ENCODE peak calls at places on chromosomes 6 and 20, in ten cellular contexts. U is Calu3, G is activated B cell treated with CpG ODN at 0.5 μM for 24 hours, M is bronchial epithelial cell, I is GM06990, L is endodermal cell, X is cardiac fibroblast, D is fibroblast of pulmonary artery, Q is colonic mucosa, A is IMR-90. N is an unnamed sample.
A peak's percentile ranks its signal among the peaks of the same experiment; 100 is the strongest.

GRCh38 chr20:53150532-53150931 is 178.4 kb downstream of the TSHZ2 start:
- DNase-seq in U (no peak), G (no peak), M (no peak), I (no peak), L (no peak), X (no peak), D (no peak), Q (no peak), A (no peak), N (no peak)

GRCh38 chr6:73969982-73970960 is 274.3 kb downstream of the CD109 start:
- DNase-seq in U (peak; percentile 20), G (no peak), M (peak; percentile 70), I (no peak), L (peak; percentile 49), X (peak; percentile 73), D (peak; percentile 72), Q (no peak), A (peak; percentile 67), N (peak; percentile 66)

GRCh38 chr6:150622941-150623874 is 23.5 kb downstream of the PLEKHG1 start:
- DNase-seq in U (no peak), G (peak; percentile 40), M (no peak), I (peak; percentile 82), L (no peak), X (no peak), D (no peak), Q (no peak), A (no peak), N (no peak)

GRCh38 chr6:73954843-73955242 is 258.8 kb downstream of the CD109 start:
- DNase-seq in U (no peak), G (no peak), M (no peak), I (no peak), L (no peak), X (no peak), D (no peak), Q (no peak), A (no peak), N (no peak)

GRCh38 chr6:117270121-117270959 is 5.0 kb downstream of the VGLL2 start:
- DNase-seq in U (no peak), G (no peak), M (peak; percentile 13), I (no peak), L (peak; percentile 83), X (no peak), D (no peak), Q (no peak), A (no peak), N (peak; percentile 17)

GRCh38 chr6:27867941-27868705 is 44.1 kb downstream of the OR2B2 start:
- DNase-seq in U (no peak), G (no peak), M (no peak), I (peak; percentile 43), L (peak; percentile 52), X (no peak), D (no peak), Q (no peak), A (peak; percentile 8), N (peak; percentile 45)

GRCh38 chr6:40456390-40457013 is 130.7 kb downstream of the LRFN2 start:
- DNase-seq in U (no peak), G (no peak), M (no peak), I (no peak), L (no peak), X (no peak), D (no peak), Q (no peak), A (no peak), N (no peak)

GRCh38 chr6:64467656-64468055 is 832.1 kb downstream of the PHF3 start:
- DNase-seq in U (no peak), G (no peak), M (no peak), I (no peak), L (no peak), X (no peak), D (no peak), Q (no peak), A (no peak), N (no peak)

GRCh38 chr20:6152777-6153176 is 29.9 kb upstream of the FERMT1 start:
- DNase-seq in U (no peak), G (no peak), M (no peak), I (no peak), L (no peak), X (no peak), D (no peak), Q (no peak), A (no peak), N (no peak)

GRCh38 chr6:8172510-8172909 is 70.2 kb upstream of the EEF1E1 start:
- DNase-seq in U (no peak), G (no peak), M (no peak), I (no peak), L (no peak), X (no peak), D (no peak), Q (no peak), A (no peak), N (no peak)

GRCh38 chr6:103327079-103327478 is 1532.6 kb downstream of the HACE1 start:
- DNase-seq in U (no peak), G (no peak), M (no peak), I (no peak), L (no peak), X (no peak), D (no peak), Q (no peak), A (no peak), N (no peak)

GRCh38 chr6:3617681-3618299 is 133.7 kb downstream of the PXDC1 start:
- DNase-seq in U (no peak), G (no peak), M (no peak), I (no peak), L (peak; percentile 47), X (no peak), D (no peak), Q (no peak), A (no peak), N (no peak)

GRCh38 chr20:50870572-50871161 is 60.6 kb downstream of the ADNP start:
- DNase-seq in U (no peak), G (no peak), M (no peak), I (no peak), L (peak; percentile 99), X (peak; percentile 33), D (no peak), Q (no peak), A (peak; percentile 52), N (no peak)

GRCh38 chr6:23522751-23523527 is 603.1 kb upstream of the NRSN1 start:
- DNase-seq in U (no peak), G (no peak), M (peak; percentile 34), I (no peak), L (no peak), X (no peak), D (no peak), Q (no peak), A (no peak), N (no peak)

GRCh38 chr20:10922941-10923340 is 249.1 kb upstream of the JAG1 start:
- DNase-seq in U (peak; percentile 36), G (no peak), M (peak; percentile 88), I (no peak), L (no peak), X (peak; percentile 87), D (peak; percentile 84), Q (no peak), A (peak; percentile 96), N (peak; percentile 91)

GRCh38 chr6:116971959-116972358 is 94.9 kb downstream of the RFX6 start:
- DNase-seq in U (peak; percentile 45), G (no peak), M (peak; percentile 56), I (no peak), L (peak; percentile 65), X (peak; percentile 44), D (peak; percentile 56), Q (peak; percentile 56), A (peak; percentile 31), N (peak; percentile 63)

GRCh38 chr20:36210561-36210960 is 25.7 kb upstream of the AAR2 start:
- DNase-seq in U (no peak), G (no peak), M (peak; percentile 4), I (no peak), L (no peak), X (no peak), D (no peak), Q (no peak), A (no peak), N (no peak)
- TF ChIP-seq CTCF in U (no peak), G (no peak), M (peak; percentile 23), I (peak; percentile 18), L (peak; percentile 57), X (no peak), D (no peak), Q (no peak), A (peak; percentile 10), N (no peak)

GRCh38 chr6:30259140-30260035 is 46.2 kb upstream of the TRIM26 start:
- DNase-seq in U (peak; percentile 84), G (peak; percentile 58), M (peak; percentile 85), I (peak; percentile 75), L (peak; percentile 93), X (peak; percentile 76), D (peak; percentile 75), Q (peak; percentile 83), A (peak; percentile 81), N (peak; percentile 73)
- TF ChIP-seq CTCF in U (no peak), G (no peak), M (peak; percentile 36), I (peak; percentile 49), L (peak; percentile 22), X (peak; percentile 48), D (peak; percentile 41), Q (no peak), A (peak; percentile 42), N (peak; percentile 24)

DNA sequence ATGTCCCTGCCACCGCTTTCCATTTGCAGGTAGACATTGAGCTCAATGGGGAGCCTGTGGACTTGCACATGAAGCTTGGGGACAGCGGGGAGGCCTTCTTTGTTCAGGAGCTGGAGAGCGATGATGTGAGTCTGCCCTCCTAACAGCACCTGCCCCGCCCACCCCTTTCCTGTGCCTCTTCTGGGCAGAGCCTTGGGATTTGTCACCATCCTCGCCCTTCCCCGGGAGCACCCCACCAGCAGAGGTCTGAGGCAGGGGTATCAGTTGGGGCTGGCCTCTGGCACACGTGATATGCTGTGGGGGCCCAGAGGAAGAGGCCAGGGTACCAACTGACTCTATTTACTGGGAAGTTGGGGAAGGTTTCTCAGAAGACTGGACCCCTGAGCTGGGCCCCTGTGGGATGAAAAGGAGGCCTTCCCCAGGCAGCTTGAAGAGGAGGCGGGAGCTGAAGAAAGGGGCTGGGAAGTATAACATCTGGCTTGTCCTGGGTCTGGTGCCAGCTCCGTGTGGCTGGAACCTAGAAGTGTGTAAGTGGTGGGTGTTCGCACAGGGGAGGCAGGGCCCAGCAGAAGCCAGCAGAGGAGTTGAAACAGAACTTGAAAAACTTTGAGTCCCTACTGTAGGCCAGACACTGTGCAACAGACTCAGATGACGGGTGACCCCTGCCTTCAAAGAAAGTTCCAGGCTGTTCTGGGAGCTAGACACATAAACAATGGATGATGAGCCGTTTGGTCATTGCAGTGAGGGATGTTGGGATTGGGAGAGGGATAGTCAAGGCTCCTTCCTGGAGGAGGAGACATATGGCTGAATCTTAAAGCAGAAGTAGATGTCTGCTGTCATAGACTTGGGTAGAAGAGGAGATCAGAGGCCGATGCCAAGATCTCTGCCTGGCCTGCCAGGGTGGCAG is 7.2 kb downstream of the LPIN3 start:
- DNase-seq in U (no peak), G (no peak), M (no peak), I (no peak), L (no peak), X (peak; percentile 55), D (peak; percentile 37), Q (no peak), A (peak; percentile 51), N (peak; percentile 29)
- TF ChIP-seq CTCF in U (no peak), G (no peak), M (no peak), I (no peak), L (no peak), X (no peak), D (no peak), Q (no peak), A (no peak), N (no peak)

DNA sequence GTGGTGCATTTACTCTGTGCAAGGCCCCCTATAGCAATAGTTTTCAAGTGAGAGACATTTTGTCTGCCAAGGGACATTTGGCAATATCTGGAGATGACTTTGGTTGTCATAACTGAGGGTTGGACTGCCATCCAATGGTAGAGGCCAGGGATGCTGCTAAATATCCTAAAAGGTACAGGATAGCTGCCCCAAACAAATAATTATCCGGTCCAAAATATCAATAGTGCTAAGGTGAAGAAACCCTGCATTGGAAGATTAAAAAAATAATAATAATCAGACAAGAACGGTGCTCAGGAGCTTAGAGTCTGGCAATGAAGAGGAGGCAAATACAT is 11.3 kb upstream of the FILIP1 start:
- DNase-seq in U (no peak), G (no peak), M (no peak), I (no peak), L (no peak), X (peak; percentile 54), D (peak; percentile 56), Q (no peak), A (no peak), N (peak; percentile 48)
- TF ChIP-seq CTCF in U (no peak), G (no peak), M (no peak), I (peak; percentile 19), L (no peak), X (peak; percentile 35), D (peak; percentile 37), Q (no peak), A (peak; percentile 38), N (peak; percentile 38)